ENCODE peak calls at places on chromosomes 16 and 17, in six cellular contexts. H is GM23338, X is ovary, T is neural progenitor cell, F is RWPE1, N is Karpas-422. M is an unnamed sample.

GRCh38 chr16:31475949-31476304 is 4.0 kb downstream of the TGFB1I1 start:
- DNase-seq in T (no peak), X (no peak), H (peak), N (no peak), F (no peak), M (no peak)

GRCh38 chr17:57834146-57834741 is 15.6 kb downstream of the MRPS23 start:
- DNase-seq in X (no peak), T (peak), H (peak), F (peak), N (no peak), M (no peak)

GRCh38 chr16:58474296-58474695 is 25.6 kb upstream of the NDRG4 start:
- DNase-seq in X (no peak), T (no peak), H (no peak), F (no peak), N (no peak), M (no peak)

GRCh38 chr16:17397499-17397891 is 73.3 kb downstream of the XYLT1 start:
- DNase-seq in N (no peak), T (no peak), X (no peak), H (no peak), F (no peak), M (no peak)

GRCh38 chr16:51359141-51359960 is 208.3 kb upstream of the SALL1 start:
- DNase-seq in F (no peak), N (no peak), T (peak), H (peak), X (peak), M (peak)

GRCh38 chr16:35711435-35711834 is 2252.0 kb downstream of the TP53TG3F start:
- DNase-seq in T (no peak), F (no peak), X (no peak), H (no peak), N (no peak), M (no peak)

GRCh38 chr17:34579979-34580684 is 750 bp downstream of the TMEM132E start:
- DNase-seq in F (no peak), X (peak), N (no peak), H (peak), T (peak), M (peak)

GRCh38 chr16:74522160-74522559 is 84.8 kb downstream of the GLG1 start:
- DNase-seq in H (no peak), F (no peak), N (no peak), T (no peak), X (no peak), M (no peak)

GRCh38 chr16:72894291-72895151 is 153.4 kb downstream of the ZFHX3 start:
- DNase-seq in H (no peak), T (peak), N (no peak), X (peak), F (no peak), M (no peak)

GRCh38 chr17:72984925-72985322 is 107.6 kb downstream of the SLC39A11 start:
- DNase-seq in X (no peak), N (no peak), T (no peak), F (peak), H (no peak), M (no peak)

GRCh38 chr17:78343433-78344201 is 16.3 kb downstream of the SOCS3 start:
- DNase-seq in X (no peak), T (no peak), N (peak), H (peak), F (no peak), M (no peak)

GRCh38 chr16:6926762-6927161 is 405.9 kb upstream of the RBFOX1 start:
- DNase-seq in T (peak), X (no peak), H (peak), F (no peak), N (no peak), M (no peak)

GRCh38 chr17:14308965-14309879 is 8.3 kb downstream of the HS3ST3B1 start:
- DNase-seq in T (peak), H (peak), N (no peak), F (peak), X (peak), M (peak)

GRCh38 chr17:41775394-41776226 is 10.9 kb downstream of the JUP start:
- DNase-seq in N (no peak), H (peak), F (no peak), T (peak), X (no peak), M (peak)

GRCh38 chr17:20091161-20092029 is 82.2 kb downstream of the SPECC1 start:
- DNase-seq in X (peak), H (peak), F (no peak), T (no peak), N (no peak), M (no peak)

GRCh38 chr17:17540278-17540906 is 44.2 kb upstream of the RASD1 start:
- DNase-seq in X (no peak), H (peak), F (no peak), T (peak), N (no peak), M (no peak)

GRCh38 chr16:1032607-1033006 is 39.9 kb upstream of the SSTR5 start:
- DNase-seq in X (no peak), F (no peak), T (no peak), H (no peak), N (no peak), M (no peak)

GRCh38 chr17:49966767-49967166 is 2.2 kb upstream of the DLX4 start:
- DNase-seq in H (no peak), T (no peak), X (no peak), F (no peak), N (no peak), M (no peak)

GRCh38 chr17:80191192-80191591 is 21.4 kb downstream of the CARD14 start:
- DNase-seq in X (no peak), N (no peak), F (no peak), H (peak), T (peak), M (no peak)

GRCh38 chr17:71628306-71628705 is 492.5 kb upstream of the SOX9 start:
- DNase-seq in X (no peak), H (no peak), F (no peak), T (no peak), N (no peak), M (no peak)

GRCh38 chr16:9258423-9259051 is 167.1 kb downstream of the HAPSTR1 start:
- DNase-seq in X (no peak), N (peak), T (peak), H (peak), F (peak), M (peak)

GRCh38 chr17:55825213-55825612 is 74.4 kb downstream of the PCTP start:
- DNase-seq in N (peak), F (peak), T (peak), X (no peak), H (peak), M (no peak)

GRCh38 chr16:64687089-64687488 is 434.8 kb downstream of the CDH11 start:
- DNase-seq in F (no peak), H (no peak), T (no peak), X (no peak), N (no peak), M (no peak)

GRCh38 chr17:41579484-41580243 is 7.0 kb downstream of the KRT14 start:
- DNase-seq in H (peak), N (peak), T (peak), X (peak), F (peak), M (no peak)

GRCh38 chr16:16120044-16120381 is 103.3 kb downstream of the ABCC6 start:
- DNase-seq in F (no peak), X (no peak), N (no peak), T (no peak), H (no peak), M (no peak)

GRCh38 chr17:41456206-41456605 is 11.0 kb downstream of the KRT32 start:
- DNase-seq in F (no peak), T (peak), X (no peak), N (no peak), H (peak), M (no peak)

GRCh38 chr17:80365001-80365965 is 49.7 kb upstream of the ENDOV start:
- DNase-seq in T (no peak), F (no peak), H (no peak), N (no peak), X (no peak), M (no peak)

GRCh38 chr17:58391302-58391984 is 25.9 kb downstream of the RNF43 start:
- DNase-seq in T (no peak), X (no peak), F (peak), H (no peak), N (no peak), M (no peak)

GRCh38 chr17:82394296-82394695 is 22.7 kb downstream of the UTS2R start:
- DNase-seq in T (no peak), F (no peak), H (no peak), N (no peak), X (no peak), M (no peak)

GRCh38 chr17:63631062-63631461 is 8.8 kb downstream of the MAP3K3 start:
- DNase-seq in X (no peak), H (no peak), N (no peak), T (no peak), F (no peak), M (no peak)

GRCh38 chr17:6712058-6712853 is 913 bp downstream of the SLC13A5 start:
- DNase-seq in H (peak), T (peak), N (no peak), F (peak), X (peak), M (peak)

GRCh38 chr16:24539850-24540484 is 601 bp downstream of the RBBP6 start:
- DNase-seq in X (peak), F (peak), N (peak), H (peak), T (peak), M (peak)

GRCh38 chr17:77848257-77848656 is 110.2 kb upstream of the TNRC6C start:
- DNase-seq in N (no peak), F (no peak), H (no peak), X (no peak), T (no peak), M (no peak)

GRCh38 chr17:39634384-39634871 is 2.5 kb upstream of the STARD3 start:
- DNase-seq in X (no peak), F (peak), T (peak), N (peak), H (peak), M (no peak)

GRCh38 chr17:27762527-27763305 is 37.6 kb downstream of the NOS2 start:
- DNase-seq in X (no peak), F (no peak), T (peak), N (peak), H (peak), M (no peak)

GRCh38 chr16:19745286-19746018 is 27.4 kb downstream of the IQCK start:
- DNase-seq in T (no peak), F (no peak), N (no peak), X (no peak), H (no peak), M (no peak)

GRCh38 chr17:80942360-80943345 is 49.0 kb upstream of the CHMP6 start:
- DNase-seq in X (peak), T (no peak), N (no peak), F (peak), H (no peak), M (peak)

GRCh38 chr17:43667506-43668438 is 6.0 kb upstream of the MEOX1 start:
- DNase-seq in N (no peak), X (no peak), T (no peak), F (no peak), H (no peak), M (no peak)

GRCh38 chr17:43670645-43671074 is 8.9 kb upstream of the MEOX1 start:
- DNase-seq in X (no peak), H (no peak), T (no peak), F (no peak), N (no peak), M (no peak)

GRCh38 chr17:43671755-43672502 is 10.2 kb upstream of the MEOX1 start:
- DNase-seq in N (no peak), T (no peak), X (no peak), H (no peak), F (no peak), M (no peak)

GRCh38 chr17:43671075-43671692 is 9.5 kb upstream of the MEOX1 start:
- DNase-seq in F (no peak), H (no peak), X (no peak), T (no peak), N (no peak), M (no peak)

GRCh38 chr17:43669971-43670644 is 8.4 kb upstream of the MEOX1 start:
- DNase-seq in H (peak), T (no peak), F (no peak), N (no peak), X (no peak), M (no peak)
- H3K27ac ChIP-seq in H (no peak), T (peak), F (no peak), N (no peak), X (no peak), M (no peak)

DNA sequence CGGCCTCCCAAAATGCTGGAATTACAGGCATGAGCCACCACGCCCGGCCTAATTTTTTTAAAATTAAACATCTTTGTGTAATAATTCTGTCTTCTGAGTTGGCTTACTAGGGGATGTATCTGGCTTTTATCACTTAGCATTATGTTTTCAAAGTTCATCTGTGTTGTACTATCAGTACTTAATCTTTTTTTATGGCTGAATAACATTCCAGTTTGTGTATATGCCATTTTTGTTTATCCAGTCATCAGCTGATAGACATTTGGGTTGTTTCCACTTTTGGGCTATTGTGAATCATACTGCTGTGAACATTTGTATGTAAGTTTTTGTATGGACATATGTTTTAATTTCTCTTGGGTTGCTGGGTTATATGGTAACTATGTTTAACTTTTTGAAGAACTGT is 69.0 kb downstream of the CHD9 start:
- DNase-seq in N (no peak), T (no peak), X (no peak), H (no peak), F (no peak), M (no peak)
- H3K27ac ChIP-seq in N (no peak), T (no peak), X (no peak), H (no peak), F (no peak), M (no peak)

GRCh38 chr17:43826206-43826605 is 6.7 kb downstream of the MPP3 start:
- DNase-seq in N (no peak), F (no peak), X (no peak), H (no peak), T (no peak), M (no peak)

GRCh38 chr17:43820759-43821158 is 12.2 kb downstream of the MPP3 start:
- DNase-seq in T (no peak), X (no peak), N (no peak), H (no peak), F (no peak), M (no peak)

GRCh38 chr17:43825567-43825966 is 7.4 kb downstream of the MPP3 start:
- DNase-seq in F (no peak), H (no peak), T (no peak), N (no peak), X (no peak), M (no peak)

GRCh38 chr17:43823350-43824084 is 9.4 kb downstream of the MPP3 start:
- DNase-seq in T (no peak), H (no peak), N (no peak), X (no peak), F (no peak), M (no peak)

DNA sequence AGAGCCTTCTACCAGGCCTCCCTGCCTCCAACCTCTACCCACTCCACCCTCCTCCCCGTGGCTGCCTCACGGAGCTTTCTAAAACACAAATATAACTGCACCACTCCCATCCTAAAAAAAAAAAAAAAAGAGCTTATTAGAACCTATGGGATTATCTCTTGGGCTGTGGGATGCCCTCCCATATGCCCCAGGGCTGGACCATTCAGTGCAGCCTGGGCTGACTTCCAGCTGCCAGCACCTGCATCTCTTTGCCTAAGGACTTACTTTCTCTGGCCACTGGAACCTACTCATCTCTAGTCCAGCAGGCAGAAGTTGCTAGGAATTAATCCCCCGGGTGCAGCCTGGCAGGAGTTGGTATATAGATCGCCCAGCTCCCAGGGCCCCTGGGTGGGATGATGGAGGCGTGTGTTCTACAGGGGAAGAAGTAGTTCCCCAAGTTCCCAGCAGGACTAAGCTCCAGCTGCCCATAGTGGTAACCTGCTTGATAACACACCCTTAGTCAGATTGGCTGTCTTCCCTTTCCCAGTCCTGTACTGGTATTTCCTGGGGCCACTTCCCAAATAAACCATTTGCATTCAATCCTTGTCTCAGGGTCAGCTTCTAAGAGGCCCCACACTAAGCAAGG is 10.3 kb downstream of the MPP3 start:
- DNase-seq in N (no peak), T (no peak), H (no peak), X (no peak), F (no peak), M (no peak)
- H3K27ac ChIP-seq in N (no peak), T (no peak), H (no peak), X (no peak), F (peak), M (no peak)

GRCh38 chr16:87129771-87130170 is 187.4 kb downstream of the C16orf95 start:
- DNase-seq in T (no peak), N (no peak), F (peak), X (no peak), H (no peak), M (no peak)

GRCh38 chr16:87127766-87128147 is 189.4 kb downstream of the C16orf95 start:
- DNase-seq in H (no peak), T (no peak), X (no peak), N (no peak), F (no peak), M (no peak)

GRCh38 chr16:87125206-87126155 is 191.7 kb downstream of the C16orf95 start:
- DNase-seq in X (peak), H (no peak), T (no peak), F (no peak), N (no peak), M (no peak)

GRCh38 chr16:87126403-87127025 is 190.7 kb downstream of the C16orf95 start:
- DNase-seq in F (peak), H (no peak), X (no peak), T (no peak), N (no peak), M (no peak)

DNA sequence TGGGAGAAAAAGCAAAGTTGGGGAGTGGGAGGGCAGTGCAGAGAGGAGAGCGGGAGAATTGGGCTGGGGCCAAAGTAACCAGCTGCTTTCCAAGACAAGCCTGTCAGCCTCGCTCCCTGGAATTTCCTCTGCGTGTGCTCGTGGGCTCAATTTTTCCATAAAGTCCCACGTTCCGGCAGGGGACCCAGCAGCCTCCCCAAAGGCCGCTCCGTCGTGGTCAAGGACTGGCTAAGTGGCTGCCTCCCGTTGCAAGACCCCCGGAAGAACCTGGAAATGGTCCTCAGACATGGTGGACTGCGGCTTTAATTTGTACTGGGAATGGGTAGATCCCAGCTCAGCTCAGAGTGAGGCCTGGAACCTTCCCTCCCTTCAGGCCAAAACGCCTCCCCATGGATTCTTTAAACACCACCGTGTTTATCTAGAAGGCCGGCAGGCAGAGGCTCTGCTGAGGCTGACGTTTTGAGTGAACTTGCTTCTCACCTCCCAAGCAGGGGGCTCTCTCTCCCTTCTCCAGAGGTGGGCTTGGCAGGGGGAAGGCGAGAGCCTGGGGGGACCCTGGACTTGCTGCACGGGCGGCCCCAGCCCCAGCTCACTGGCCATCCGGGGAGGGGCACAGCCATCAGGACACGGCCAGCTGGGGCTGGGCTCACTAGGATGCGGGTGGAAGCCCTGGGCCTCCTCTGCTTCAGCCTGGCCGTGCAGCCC is 190.0 kb downstream of the C16orf95 start:
- DNase-seq in X (peak), N (no peak), F (no peak), T (no peak), H (no peak), M (no peak)
- H3K27ac ChIP-seq in X (peak), N (no peak), F (no peak), T (no peak), H (no peak), M (no peak)